ENCODE peak calls at places on chromosomes 7 and 10, in nine cellular contexts. F, L, D, B, P, Q, Z, H and R are unnamed samples.

GRCh38 chr10:70956029-70956759 is 67.8 kb upstream of the PCBD1 start:
- DNase-seq in F (no peak), L (peak), D (no peak), B (no peak), P (no peak), Q (no peak), Z (no peak), H (no peak), R (no peak)

GRCh38 chr7:17599733-17600685 is 301.6 kb downstream of the AHR start:
- DNase-seq in F (peak), L (peak), D (peak), B (no peak), P (peak), Q (no peak), Z (peak), H (peak), R (peak)

GRCh38 chr7:14858410-14858809 is 44.1 kb downstream of the DGKB start:
- DNase-seq in F (no peak), L (no peak), D (no peak), B (no peak), P (no peak), Q (no peak), Z (no peak), H (no peak), R (no peak)

GRCh38 chr7:19117081-19117869 is at the start of gene TWIST1:
- DNase-seq in F (peak), L (peak), D (peak), B (no peak), P (peak), Q (peak), Z (peak), H (no peak), R (peak)

GRCh38 chr10:118966131-118967125 is 63.1 kb upstream of the NANOS1 start:
- DNase-seq in F (no peak), L (no peak), D (no peak), B (no peak), P (peak), Q (peak), Z (no peak), H (no peak), R (no peak)

GRCh38 chr7:149853157-149853556 is 15.0 kb downstream of the ZNF862 start:
- DNase-seq in F (no peak), L (no peak), D (no peak), B (no peak), P (no peak), Q (no peak), Z (no peak), H (no peak), R (no peak)

GRCh38 chr7:27210441-27211083 is 10.7 kb upstream of the HOXA13 start:
- DNase-seq in F (peak), L (peak), D (no peak), B (no peak), P (peak), Q (no peak), Z (no peak), H (no peak), R (peak)

GRCh38 chr7:128672927-128673517 is 930 bp downstream of the GARIN1A start:
- DNase-seq in F (peak), L (peak), D (peak), B (no peak), P (peak), Q (no peak), Z (no peak), H (no peak), R (peak)

GRCh38 chr7:3294432-3295100 is 6.5 kb upstream of the SDK1 start:
- DNase-seq in F (no peak), L (no peak), D (no peak), B (peak), P (no peak), Q (no peak), Z (peak), H (peak), R (no peak)

GRCh38 chr7:14207154-14207553 is 217.7 kb upstream of the ETV1 start:
- DNase-seq in F (peak), L (peak), D (no peak), B (no peak), P (peak), Q (peak), Z (no peak), H (no peak), R (peak)